ENCODE peak calls at places on chromosome 6, in eight cellular contexts. Y, E, J, U, T, G, R and O are unnamed samples.

GRCh38 chr6:51654647-51655046 is 432.8 kb downstream of the PKHD1 start:
- DNase-seq in E (no peak), T (no peak), U (no peak), R (no peak), Y (no peak), J (no peak), G (no peak), O (no peak)

GRCh38 chr6:29851190-29851589 is 23.6 kb downstream of the HLA-G start:
- DNase-seq in J (no peak), Y (no peak), U (no peak), T (no peak), G (no peak), R (no peak), E (no peak), O (no peak)

GRCh38 chr6:84779917-84780316 is 15.5 kb upstream of the TBX18 start:
- DNase-seq in U (no peak), R (no peak), J (no peak), G (no peak), E (no peak), Y (no peak), T (no peak), O (no peak)

GRCh38 chr6:151663559-151663958 is 143.9 kb upstream of the ESR1 start:
- DNase-seq in J (no peak), E (no peak), G (no peak), U (no peak), R (no peak), T (no peak), Y (no peak), O (no peak)

GRCh38 chr6:3838992-3839867 is 9.9 kb upstream of the FAM50B start:
- DNase-seq in T (no peak), E (no peak), U (no peak), R (no peak), G (no peak), J (no peak), Y (peak), O (no peak)

GRCh38 chr6:6315660-6316059 is 4.8 kb downstream of the F13A1 start:
- DNase-seq in U (no peak), E (no peak), G (no peak), R (peak), J (no peak), T (peak), Y (peak), O (peak)

GRCh38 chr6:23181301-23182110 is 612.1 kb downstream of the HDGFL1 start:
- DNase-seq in R (no peak), E (no peak), J (no peak), U (no peak), G (no peak), Y (no peak), T (no peak), O (no peak)

GRCh38 chr6:1383729-1384548 is 5.4 kb upstream of the FOXF2 start:
- DNase-seq in T (peak), R (no peak), U (no peak), E (no peak), J (no peak), Y (no peak), G (no peak), O (peak)

DNA sequence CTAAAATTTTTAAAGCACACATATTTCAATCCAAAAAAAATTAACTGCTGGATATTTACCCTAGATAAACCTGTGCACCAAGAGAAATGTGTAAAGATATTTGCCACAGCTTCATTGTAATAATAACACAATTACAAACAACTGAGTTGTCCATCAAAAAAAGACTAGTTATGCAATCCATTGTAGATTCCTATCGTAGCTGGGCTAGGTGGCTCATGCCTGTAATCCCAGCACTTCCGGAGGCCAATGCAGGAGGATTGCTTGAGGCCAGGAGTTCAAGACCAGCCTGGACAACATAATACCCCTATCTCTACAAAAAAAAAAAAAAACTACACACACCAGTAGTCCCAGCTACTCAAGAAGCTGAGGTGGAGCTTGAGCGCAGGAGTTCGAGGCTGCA is 56.6 kb upstream of the CCDC28A start:
- DNase-seq in T (no peak), R (no peak), J (no peak), U (no peak), Y (no peak), E (no peak), G (no peak), O (no peak)
- H3K4me3 ChIP-seq in T (no peak), R (no peak), J (no peak), U (no peak), Y (no peak), E (no peak), G (no peak), O (no peak)

DNA sequence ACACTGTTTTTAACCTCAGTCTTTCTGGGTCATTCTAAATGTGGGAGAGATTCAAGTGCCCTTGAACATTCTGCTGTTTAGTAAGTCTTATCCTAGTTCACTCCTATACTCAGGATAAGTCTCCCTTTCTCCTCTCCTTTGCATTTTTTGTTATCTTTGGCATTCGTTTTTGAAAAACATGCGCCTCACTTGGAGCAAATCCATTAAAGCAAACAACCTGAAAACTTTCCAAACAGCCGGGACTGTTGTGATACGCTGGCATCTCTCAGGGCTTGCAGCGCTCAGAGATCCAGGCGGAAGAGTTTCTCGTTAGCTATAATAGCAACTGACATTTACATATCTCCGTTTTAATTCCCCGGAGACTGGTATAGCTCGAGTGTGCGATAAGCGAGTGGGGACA is 114.4 kb upstream of the SOX4 start:
- DNase-seq in Y (peak), U (no peak), G (no peak), J (no peak), E (no peak), R (no peak), T (no peak), O (no peak)
- H3K4me3 ChIP-seq in Y (peak), U (no peak), G (no peak), J (peak), E (no peak), R (no peak), T (no peak), O (no peak)

GRCh38 chr6:57432919-57433684 is 115.7 kb downstream of the PRIM2 start:
- DNase-seq in E (no peak), J (no peak), Y (peak), U (no peak), R (no peak), G (no peak), T (no peak), O (no peak)
- H3K4me3 ChIP-seq in E (no peak), J (no peak), Y (no peak), U (no peak), R (no peak), G (no peak), T (no peak), O (no peak)

DNA sequence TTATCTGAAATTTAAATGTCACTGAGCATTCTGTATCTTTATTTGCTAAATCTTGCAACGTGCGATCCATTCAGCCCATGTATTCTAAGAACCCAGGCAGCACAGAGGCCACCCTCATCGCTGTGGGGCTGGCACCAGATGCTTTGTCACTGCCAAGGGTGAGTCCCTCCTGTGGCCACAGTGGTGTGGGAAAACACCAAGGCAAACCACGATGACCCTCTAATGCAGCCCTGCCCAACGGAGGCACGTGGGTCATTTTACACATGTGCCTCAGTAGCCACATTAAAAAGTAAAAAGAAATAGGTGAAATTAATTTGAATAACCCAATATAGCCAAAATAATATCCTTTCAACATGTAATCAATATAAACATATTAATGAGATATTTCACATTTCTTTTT is 221.7 kb downstream of the UNC5CL start:
- DNase-seq in Y (no peak), U (no peak), E (no peak), R (no peak), J (no peak), G (no peak), T (no peak), O (no peak)
- H3K4me3 ChIP-seq in Y (no peak), U (no peak), E (no peak), R (no peak), J (no peak), G (no peak), T (no peak), O (no peak)

GRCh38 chr6:75379536-75379935 is 94.9 kb upstream of the TMEM30A start:
- DNase-seq in Y (no peak), R (no peak), T (no peak), U (no peak), E (no peak), J (no peak), G (no peak), O (no peak)

GRCh38 chr6:75384116-75384515 is 99.5 kb upstream of the TMEM30A start:
- DNase-seq in G (no peak), T (no peak), R (no peak), U (no peak), J (no peak), Y (no peak), E (no peak), O (no peak)

GRCh38 chr6:75386050-75386770 is 101.6 kb upstream of the TMEM30A start:
- DNase-seq in Y (peak), J (no peak), R (no peak), G (no peak), E (no peak), T (no peak), U (no peak), O (no peak)

GRCh38 chr6:75381878-75382633 is 97.5 kb upstream of the TMEM30A start:
- DNase-seq in T (no peak), Y (no peak), E (no peak), U (no peak), J (no peak), R (no peak), G (no peak), O (no peak)

GRCh38 chr6:75382634-75382900 is 98.0 kb upstream of the TMEM30A start:
- DNase-seq in U (no peak), Y (no peak), E (no peak), T (no peak), R (no peak), G (no peak), J (no peak), O (no peak)
- H3K4me3 ChIP-seq in U (no peak), Y (no peak), E (no peak), T (no peak), R (no peak), G (no peak), J (no peak), O (no peak)

GRCh38 chr6:78605909-78606446 is 261.4 kb upstream of the IRAK1BP1 start:
- DNase-seq in G (no peak), Y (peak), R (no peak), T (no peak), J (no peak), E (peak), U (no peak), O (no peak)
- H3K4me3 ChIP-seq in G (no peak), Y (no peak), R (no peak), T (no peak), J (no peak), E (no peak), U (no peak), O (no peak)

GRCh38 chr6:154614641-154615040 is 104.2 kb upstream of the CNKSR3 start:
- DNase-seq in E (no peak), G (no peak), T (no peak), R (no peak), U (no peak), J (no peak), Y (no peak), O (no peak)

GRCh38 chr6:154614101-154614500 is 103.6 kb upstream of the CNKSR3 start:
- DNase-seq in U (no peak), G (no peak), E (no peak), R (no peak), J (no peak), Y (peak), T (no peak), O (no peak)

GRCh38 chr6:154613137-154613676 is 102.7 kb upstream of the CNKSR3 start:
- DNase-seq in U (no peak), Y (peak), G (no peak), R (no peak), E (peak), T (no peak), J (no peak), O (peak)

GRCh38 chr6:154617175-154617574 is 106.7 kb upstream of the CNKSR3 start:
- DNase-seq in U (no peak), Y (peak), R (no peak), J (no peak), G (no peak), T (no peak), E (no peak), O (no peak)

DNA sequence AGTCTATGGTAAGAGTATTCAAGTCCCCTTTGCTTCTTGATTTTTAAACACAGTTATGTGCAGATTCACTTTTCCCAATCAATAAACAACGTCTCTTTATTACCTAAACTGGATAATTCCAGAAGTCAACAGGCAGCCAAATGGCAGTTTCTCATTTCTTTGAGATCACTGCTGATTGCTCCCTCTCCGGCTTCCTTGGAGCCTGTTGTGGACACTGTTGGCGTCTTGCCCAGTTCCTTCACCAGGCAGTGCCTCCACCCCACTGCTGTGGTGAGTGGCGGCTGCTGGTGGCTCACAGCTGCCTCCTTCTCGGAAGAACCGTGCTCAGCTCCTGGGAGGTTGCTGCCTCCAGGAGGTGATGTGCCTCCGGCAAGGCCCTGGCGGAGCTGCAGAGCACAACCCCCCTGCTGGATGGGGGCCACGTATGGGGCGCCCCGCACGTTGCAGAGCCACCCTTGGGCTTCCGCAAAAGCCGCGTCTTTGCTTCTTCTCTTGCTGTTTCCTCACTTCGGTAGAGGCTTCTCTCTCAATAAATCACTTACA is 105.1 kb upstream of the CNKSR3 start:
- DNase-seq in Y (peak), U (peak), T (no peak), J (no peak), R (peak), G (no peak), E (no peak), O (peak)
- H3K4me3 ChIP-seq in Y (peak), U (no peak), T (no peak), J (no peak), R (peak), G (no peak), E (no peak), O (no peak)

GRCh38 chr6:116083052-116083451 is 17.6 kb upstream of the NT5DC1 start:
- DNase-seq in E (no peak), J (no peak), G (no peak), U (no peak), T (no peak), R (no peak), Y (no peak), O (no peak)

GRCh38 chr6:116088946-116089345 is 11.7 kb upstream of the NT5DC1 start:
- DNase-seq in G (no peak), U (no peak), J (no peak), Y (no peak), T (no peak), R (no peak), E (no peak), O (no peak)

GRCh38 chr6:116090251-116090650 is 10.4 kb upstream of the NT5DC1 start:
- DNase-seq in T (no peak), R (no peak), U (no peak), Y (no peak), J (no peak), G (no peak), E (no peak), O (no peak)

GRCh38 chr6:116084284-116084683 is 16.4 kb upstream of the NT5DC1 start:
- DNase-seq in R (no peak), T (no peak), G (no peak), Y (no peak), E (no peak), U (no peak), J (no peak), O (no peak)

DNA sequence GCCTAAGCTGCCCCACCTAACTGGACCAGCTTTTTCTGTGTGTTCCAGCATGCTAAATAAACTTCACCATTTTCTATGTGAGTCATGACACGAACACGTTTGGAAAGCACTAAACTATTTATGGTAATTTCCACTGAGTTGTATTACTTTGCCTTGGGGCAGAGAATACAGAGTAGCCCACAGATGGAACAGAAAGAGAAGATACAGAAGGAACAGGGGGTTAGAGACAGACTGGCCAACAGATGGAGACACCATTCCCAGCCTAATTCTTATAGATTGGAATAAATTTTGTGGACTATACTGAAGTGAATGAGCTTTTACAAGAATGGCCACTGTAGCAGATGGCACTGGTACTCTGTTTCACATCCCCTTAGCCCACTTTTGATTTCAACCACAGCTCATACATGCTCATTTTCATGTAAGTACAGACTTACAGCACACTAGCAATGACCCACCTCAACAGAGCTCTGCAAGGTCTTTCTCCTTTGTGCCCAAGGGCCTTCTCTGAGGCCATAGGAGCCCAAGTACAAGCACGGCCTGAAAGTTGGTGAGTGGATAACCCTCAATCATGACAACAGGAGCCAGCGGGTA is 13.1 kb upstream of the NT5DC1 start:
- DNase-seq in J (no peak), Y (peak), T (no peak), G (no peak), U (no peak), R (no peak), E (peak), O (peak)
- H3K4me3 ChIP-seq in J (no peak), Y (no peak), T (no peak), G (no peak), U (no peak), R (no peak), E (no peak), O (no peak)